ENCODE peak calls at places on chromosome 16, in six cellular contexts. J is HepG2, B is A549, Z is upper lobe of left lung, G is GM12878, U is K562. X is an unnamed sample.

GRCh38 chr16:68993885-68994284 is 111.6 kb upstream of the HAS3 start:
- ATAC-seq in B (peak; percentile 74), U (no peak), J (peak; percentile 91), G (peak; percentile 86), Z (no peak), X (no peak)

GRCh38 chr16:23469814-23470213 is 16.8 kb upstream of the COG7 start:
- ATAC-seq in Z (peak; percentile 35), U (no peak), B (peak; percentile 68), G (no peak), J (no peak), X (no peak)

GRCh38 chr16:70422543-70422942 is 16.4 kb downstream of the ST3GAL2 start:
- ATAC-seq in Z (no peak), J (peak; percentile 10), G (no peak), B (no peak), U (no peak), X (no peak)

GRCh38 chr16:55832788-55833583 is at the start of gene CES1:
- ATAC-seq in J (peak; percentile 92), G (peak; percentile 20), B (peak; percentile 25), U (peak; percentile 67), Z (peak; percentile 88), X (peak; percentile 62)

GRCh38 chr16:70614208-70614951 is 32.0 kb upstream of the IL34 start:
- ATAC-seq in G (no peak), B (no peak), J (no peak), U (peak; percentile 37), Z (no peak), X (no peak)

GRCh38 chr16:22235839-22236745 is 30.0 kb downstream of the EEF2K start:
- ATAC-seq in G (no peak), J (no peak), U (no peak), B (no peak), Z (no peak), X (peak; percentile 82)

GRCh38 chr16:64356267-64356666 is 765.6 kb downstream of the CDH11 start:
- ATAC-seq in U (no peak), G (no peak), J (no peak), B (no peak), Z (no peak), X (no peak)

GRCh38 chr16:22318690-22319358 is 21.6 kb downstream of the POLR3E start:
- ATAC-seq in Z (no peak), U (peak; percentile 55), B (peak; percentile 20), J (no peak), G (peak; percentile 58), X (no peak)

GRCh38 chr16:9447699-9448098 is 356.3 kb downstream of the HAPSTR1 start:
- ATAC-seq in J (no peak), Z (no peak), G (no peak), B (no peak), U (no peak), X (no peak)

GRCh38 chr16:88638323-88639230 is at the start of gene IL17C:
- ATAC-seq in J (no peak), Z (peak; percentile 0), B (peak; percentile 6), U (no peak), G (no peak), X (no peak)

GRCh38 chr16:8920676-8921625 is 38.8 kb downstream of the LITAFD start:
- ATAC-seq in U (no peak), B (no peak), Z (no peak), J (no peak), G (peak; percentile 14), X (no peak)

GRCh38 chr16:56532714-56533113 is 12.9 kb upstream of the BBS2 start:
- ATAC-seq in Z (no peak), B (peak; percentile 61), U (peak; percentile 84), G (no peak), J (peak; percentile 96), X (no peak)

GRCh38 chr16:48547530-48547929 is 62.5 kb downstream of the N4BP1 start:
- ATAC-seq in Z (no peak), J (no peak), U (no peak), G (peak; percentile 40), B (no peak), X (no peak)

GRCh38 chr16:25027781-25028180 is 12.6 kb upstream of the ARHGAP17 start:
- ATAC-seq in U (no peak), J (no peak), G (no peak), Z (no peak), B (no peak), X (no peak)

GRCh38 chr16:3849751-3850543 is 30.6 kb downstream of the CREBBP start:
- ATAC-seq in U (no peak), B (no peak), Z (no peak), J (no peak), G (no peak), X (no peak)

GRCh38 chr16:1277016-1277944 is 21.4 kb downstream of the TPSD1 start:
- ATAC-seq in U (no peak), G (no peak), Z (no peak), B (no peak), J (peak; percentile 17), X (no peak)

GRCh38 chr16:25978227-25978626 is 286.5 kb downstream of the HS3ST4 start:
- ATAC-seq in Z (no peak), G (no peak), U (no peak), B (no peak), J (no peak), X (no peak)

GRCh38 chr16:3961449-3961849 is 80.9 kb upstream of the CREBBP start:
- ATAC-seq in Z (no peak), U (peak; percentile 49), J (peak; percentile 84), B (peak; percentile 72), G (no peak), X (no peak)

GRCh38 chr16:23903001-23903414 is 67.2 kb downstream of the PRKCB start:
- ATAC-seq in B (no peak), U (peak; percentile 2), J (no peak), Z (no peak), G (no peak), X (no peak)

GRCh38 chr16:27723711-27724490 is 174.0 kb downstream of the KATNIP start:
- ATAC-seq in G (no peak), U (no peak), J (no peak), B (no peak), Z (no peak), X (no peak)

GRCh38 chr16:57325458-57325857 is 33.1 kb upstream of the CCL22 start:
- ATAC-seq in U (no peak), G (no peak), B (peak; percentile 43), J (peak; percentile 64), Z (no peak), X (no peak)

GRCh38 chr16:35747658-35748455 is 2288.4 kb downstream of the TP53TG3F start:
- ATAC-seq in J (no peak), Z (no peak), G (no peak), B (no peak), U (no peak), X (no peak)
- TF ChIP-seq POLR2A in J (no peak), Z (no peak), G (no peak), B (no peak), U (no peak), X (no peak)

GRCh38 chr16:85422374-85423185 is 190.5 kb upstream of the GSE1 start:
- ATAC-seq in G (no peak), J (peak; percentile 89), B (peak; percentile 68), U (peak; percentile 3), Z (peak; percentile 86), X (no peak)

GRCh38 chr16:85423186-85423550 is 190.0 kb upstream of the GSE1 start:
- ATAC-seq in J (peak; percentile 24), G (no peak), Z (no peak), U (no peak), B (peak; percentile 7), X (no peak)

GRCh38 chr16:85423631-85424030 is 189.5 kb upstream of the GSE1 start:
- ATAC-seq in Z (no peak), G (no peak), U (no peak), B (no peak), J (no peak), X (no peak)

GRCh38 chr16:85425061-85425662 is 188.0 kb upstream of the GSE1 start:
- ATAC-seq in Z (no peak), B (no peak), J (no peak), U (no peak), G (no peak), X (no peak)

GRCh38 chr16:85424260-85425060 is 188.7 kb upstream of the GSE1 start:
- ATAC-seq in Z (no peak), J (no peak), U (no peak), B (no peak), G (no peak), X (no peak)
- TF ChIP-seq EP300 in Z (no peak), J (no peak), U (no peak), B (no peak), G (no peak), X (no peak)

GRCh38 chr16:76941091-76941490 is 249.9 kb upstream of the MON1B start:
- ATAC-seq in U (no peak), Z (no peak), G (no peak), J (no peak), B (no peak), X (no peak)

GRCh38 chr16:76943936-76944335 is 247.1 kb upstream of the MON1B start:
- ATAC-seq in Z (no peak), G (no peak), B (no peak), U (no peak), J (no peak), X (no peak)

GRCh38 chr16:76942089-76942488 is 248.9 kb upstream of the MON1B start:
- ATAC-seq in U (no peak), B (no peak), G (no peak), Z (no peak), J (no peak), X (no peak)

GRCh38 chr16:76947694-76948093 is 243.3 kb upstream of the MON1B start:
- ATAC-seq in Z (no peak), B (no peak), J (no peak), G (no peak), U (no peak), X (no peak)

DNA sequence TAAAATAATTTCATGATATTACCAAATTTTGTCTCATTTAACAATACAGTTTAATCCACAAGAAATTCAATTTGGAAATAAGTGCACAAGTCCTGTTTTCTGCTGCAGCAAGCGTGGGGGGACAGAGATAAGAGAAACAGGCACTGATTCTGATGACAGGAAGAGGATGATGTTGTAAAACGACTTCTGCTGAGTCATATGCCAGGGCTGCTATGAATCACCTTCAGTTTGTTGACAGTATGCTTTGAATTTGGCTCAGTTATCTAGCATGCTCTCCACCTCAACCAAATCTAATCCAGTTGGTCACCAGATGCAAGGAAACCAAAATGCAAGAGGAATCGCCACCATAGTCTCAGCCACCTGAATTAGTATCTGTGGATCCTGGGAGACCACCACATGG is 244.1 kb upstream of the MON1B start:
- ATAC-seq in G (peak; percentile 49), U (peak; percentile 79), Z (no peak), B (peak; percentile 100), J (no peak), X (no peak)
- H3K27ac ChIP-seq in G (no peak overlapping the region), U (no peak overlapping the region), Z (no peak overlapping the region), B (peak overlapping the region; percentile 89), J (no peak overlapping the region), X (no peak overlapping the region)

DNA sequence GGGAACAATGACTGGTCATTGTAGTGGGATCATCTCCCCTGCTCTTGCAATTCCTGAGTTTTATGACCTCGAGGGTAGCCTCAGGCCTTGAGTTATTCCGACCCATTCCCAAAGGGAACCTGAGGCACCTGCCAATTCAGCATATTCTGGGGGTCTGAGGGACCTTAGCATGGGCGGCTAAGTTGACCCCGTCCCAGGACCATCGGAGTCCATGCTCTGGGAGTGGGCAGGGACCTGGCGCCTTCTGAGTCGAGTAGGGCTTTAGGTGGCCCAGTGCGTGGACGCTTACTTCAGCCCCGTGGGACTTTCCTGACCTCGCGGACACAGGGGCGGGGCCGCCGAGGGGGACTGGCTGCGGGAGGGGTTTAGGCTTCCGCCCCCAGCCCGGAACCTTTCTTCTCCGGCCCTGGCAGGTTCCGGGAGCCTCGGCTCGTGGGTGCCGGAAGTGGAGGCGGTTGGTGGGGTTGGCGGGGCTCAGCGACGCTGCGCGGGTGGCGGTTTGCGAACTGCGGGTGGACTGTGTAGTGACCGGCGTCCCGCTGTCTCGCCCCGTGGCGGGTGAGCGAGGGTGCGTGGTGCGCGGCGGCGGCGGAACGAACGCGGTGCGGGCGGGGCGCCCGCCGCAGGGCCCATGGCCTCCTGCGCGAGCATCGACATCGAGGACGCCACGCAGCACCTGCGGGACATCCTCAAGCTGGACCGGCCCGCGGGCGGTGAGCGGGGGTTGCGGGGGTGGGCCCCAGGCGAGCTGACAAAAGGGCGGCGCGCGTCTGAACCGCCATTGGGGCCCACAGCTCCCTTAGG is at the start of gene EDC4:
- ATAC-seq in Z (peak; percentile 87), B (peak; percentile 87), U (peak; percentile 94), J (peak; percentile 87), G (peak; percentile 97), X (peak; percentile 91)
- TF ChIP-seq POLR2A in Z (peak; percentile 78), B (peak; percentile 83), U (peak; percentile 84), J (peak; percentile 68), G (peak; percentile 96), X (peak; percentile 78)

X was measured in gastroesophageal sphincter.